ENCODE peak calls at places on chromosomes 12 and 14, in nine cellular contexts. J is MCF 10A, O is choroid plexus epithelial cell, Q is neural crest cell, I is PC-3, G is endodermal cell, R is tibial nerve, W is thyroid gland, M is dorsolateral prefrontal cortex. D is an unnamed sample.
A peak's percentile ranks its signal among the peaks of the same experiment; 100 is the strongest.

GRCh38 chr14:36724162-36724561 is 62.5 kb downstream of the PAX9 start:
- DNase-seq in J (no peak), O (no peak), Q (no peak), I (no peak), G (peak; percentile 84), R (no peak), W (no peak), M (no peak), D (no peak)

GRCh38 chr14:65229431-65230286 is 127.3 kb upstream of the MAX start:
- DNase-seq in J (no peak), O (peak; percentile 51), Q (peak; percentile 58), I (no peak), G (peak; percentile 81), R (no peak), W (peak; percentile 61), M (no peak), D (peak; percentile 68)

GRCh38 chr14:66009104-66009503 is 477.1 kb upstream of the CCDC196 start:
- DNase-seq in J (peak; percentile 76), O (peak; percentile 87), Q (no peak), I (peak; percentile 55), G (peak; percentile 53), R (no peak), W (no peak), M (no peak), D (peak; percentile 73)

GRCh38 chr14:32397871-32398640 is 69.0 kb downstream of the AKAP6 start:
- DNase-seq in J (peak; percentile 92), O (peak; percentile 47), Q (no peak), I (peak; percentile 94), G (no peak), R (no peak), W (no peak), M (no peak), D (peak; percentile 53)

GRCh38 chr12:132417741-132418140 is 72.2 kb upstream of the FBRSL1 start:
- DNase-seq in J (no peak), O (no peak), Q (no peak), I (no peak), G (no peak), R (no peak), W (no peak), M (no peak), D (no peak)

GRCh38 chr14:100118377-100119011 is 41.0 kb downstream of the DEGS2 start:
- DNase-seq in J (no peak), O (no peak), Q (no peak), I (no peak), G (no peak), R (no peak), W (no peak), M (no peak), D (no peak)

GRCh38 chr12:47188576-47189441 is 109.0 kb upstream of the AMIGO2 start:
- DNase-seq in J (peak; percentile 80), O (peak; percentile 88), Q (no peak), I (peak; percentile 36), G (no peak), R (no peak), W (no peak), M (no peak), D (peak; percentile 56)

GRCh38 chr12:9509464-9510166 is 98.1 kb downstream of the KLRB1 start:
- DNase-seq in J (peak; percentile 49), O (peak; percentile 37), Q (no peak), I (no peak), G (no peak), R (no peak), W (no peak), M (no peak), D (no peak)

DNA sequence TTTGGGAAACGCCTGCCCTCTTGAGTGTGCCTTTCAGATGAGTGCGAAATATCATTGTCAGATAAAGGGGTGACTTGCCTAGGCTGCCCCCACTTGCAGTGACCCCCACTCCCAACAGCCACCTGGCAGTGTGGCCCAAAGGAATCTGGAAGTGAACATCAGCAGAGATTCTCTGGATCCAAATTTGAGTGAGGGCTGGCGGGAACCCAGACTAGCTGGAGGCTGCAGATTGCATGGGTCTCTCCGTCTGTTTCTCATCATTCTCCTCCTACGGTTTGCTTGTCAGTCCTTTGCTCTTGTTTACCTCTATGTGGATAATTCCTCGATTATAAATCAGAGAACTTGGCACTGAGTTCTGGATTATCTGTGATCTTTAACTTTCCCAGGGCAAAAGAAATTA is 280.8 kb downstream of the ZFP36L1 start:
- DNase-seq in J (no peak), O (no peak), Q (no peak), I (no peak), G (no peak), R (no peak), W (no peak), M (no peak), D (peak; percentile 88)
- TF ChIP-seq CTCF in J (no peak), O (no peak), Q (no peak), I (no peak), G (no peak), R (no peak), W (no peak), M (no peak), D (no peak)

GRCh38 chr12:81216739-81217138 is 138.9 kb downstream of the ACSS3 start:
- DNase-seq in J (no peak), O (no peak), Q (no peak), I (no peak), G (no peak), R (no peak), W (no peak), M (no peak), D (no peak)

GRCh38 chr12:81222841-81223595 is 145.1 kb downstream of the ACSS3 start:
- DNase-seq in J (no peak), O (no peak), Q (no peak), I (no peak), G (no peak), R (no peak), W (no peak), M (no peak), D (peak; percentile 36)

GRCh38 chr12:81224626-81225025 is 146.7 kb downstream of the ACSS3 start:
- DNase-seq in J (peak; percentile 8), O (no peak), Q (no peak), I (no peak), G (no peak), R (no peak), W (no peak), M (no peak), D (no peak)

DNA sequence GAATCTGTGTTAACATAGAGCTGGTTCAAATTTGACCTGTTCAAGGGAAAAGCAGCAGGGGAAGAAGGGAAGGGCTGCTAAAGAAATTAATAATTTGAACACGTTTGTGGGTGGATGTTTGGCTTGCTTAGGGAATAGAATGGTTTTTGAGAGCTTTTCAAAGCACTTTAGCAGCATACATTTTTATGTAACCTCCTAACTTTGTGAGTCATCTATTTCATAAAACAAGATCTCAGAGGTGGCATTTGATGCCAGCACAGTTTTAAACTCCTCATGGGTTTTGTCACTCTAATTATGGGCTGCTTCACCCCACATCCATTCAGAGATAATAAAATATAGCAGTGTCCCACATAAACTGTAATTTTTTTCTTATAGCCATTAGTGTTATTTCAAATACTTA is 143.8 kb downstream of the ACSS3 start:
- DNase-seq in J (peak; percentile 4), O (peak; percentile 5), Q (no peak), I (no peak), G (no peak), R (no peak), W (no peak), M (no peak), D (peak; percentile 11)
- TF ChIP-seq CTCF in J (no peak), O (no peak), Q (no peak), I (no peak), G (no peak), R (no peak), W (no peak), M (no peak), D (no peak)

GRCh38 chr14:98103705-98104104 is 1168.3 kb downstream of the BCL11B start:
- DNase-seq in J (no peak), O (no peak), Q (no peak), I (no peak), G (no peak), R (no peak), W (no peak), M (no peak), D (no peak)
- TF ChIP-seq CTCF in J (no peak), O (no peak), Q (no peak), I (no peak), G (no peak), R (no peak), W (no peak), M (no peak), D (no peak)

GRCh38 chr12:87231818-87232217 is 797.4 kb downstream of the C12orf50 start:
- DNase-seq in J (peak; percentile 23), O (no peak), Q (no peak), I (no peak), G (no peak), R (no peak), W (no peak), M (no peak), D (no peak)

GRCh38 chr12:87233636-87234035 is 795.6 kb downstream of the C12orf50 start:
- DNase-seq in J (no peak), O (peak; percentile 76), Q (no peak), I (no peak), G (no peak), R (no peak), W (no peak), M (no peak), D (peak; percentile 17)

GRCh38 chr12:87238466-87238865 is 790.7 kb downstream of the C12orf50 start:
- DNase-seq in J (no peak), O (no peak), Q (no peak), I (no peak), G (peak; percentile 70), R (no peak), W (no peak), M (no peak), D (no peak)

GRCh38 chr12:87234898-87235297 is 794.3 kb downstream of the C12orf50 start:
- DNase-seq in J (no peak), O (no peak), Q (no peak), I (no peak), G (no peak), R (no peak), W (no peak), M (no peak), D (no peak)
- TF ChIP-seq CTCF in J (no peak), O (no peak), Q (no peak), I (no peak), G (no peak), R (no peak), W (no peak), M (no peak), D (no peak)

DNA sequence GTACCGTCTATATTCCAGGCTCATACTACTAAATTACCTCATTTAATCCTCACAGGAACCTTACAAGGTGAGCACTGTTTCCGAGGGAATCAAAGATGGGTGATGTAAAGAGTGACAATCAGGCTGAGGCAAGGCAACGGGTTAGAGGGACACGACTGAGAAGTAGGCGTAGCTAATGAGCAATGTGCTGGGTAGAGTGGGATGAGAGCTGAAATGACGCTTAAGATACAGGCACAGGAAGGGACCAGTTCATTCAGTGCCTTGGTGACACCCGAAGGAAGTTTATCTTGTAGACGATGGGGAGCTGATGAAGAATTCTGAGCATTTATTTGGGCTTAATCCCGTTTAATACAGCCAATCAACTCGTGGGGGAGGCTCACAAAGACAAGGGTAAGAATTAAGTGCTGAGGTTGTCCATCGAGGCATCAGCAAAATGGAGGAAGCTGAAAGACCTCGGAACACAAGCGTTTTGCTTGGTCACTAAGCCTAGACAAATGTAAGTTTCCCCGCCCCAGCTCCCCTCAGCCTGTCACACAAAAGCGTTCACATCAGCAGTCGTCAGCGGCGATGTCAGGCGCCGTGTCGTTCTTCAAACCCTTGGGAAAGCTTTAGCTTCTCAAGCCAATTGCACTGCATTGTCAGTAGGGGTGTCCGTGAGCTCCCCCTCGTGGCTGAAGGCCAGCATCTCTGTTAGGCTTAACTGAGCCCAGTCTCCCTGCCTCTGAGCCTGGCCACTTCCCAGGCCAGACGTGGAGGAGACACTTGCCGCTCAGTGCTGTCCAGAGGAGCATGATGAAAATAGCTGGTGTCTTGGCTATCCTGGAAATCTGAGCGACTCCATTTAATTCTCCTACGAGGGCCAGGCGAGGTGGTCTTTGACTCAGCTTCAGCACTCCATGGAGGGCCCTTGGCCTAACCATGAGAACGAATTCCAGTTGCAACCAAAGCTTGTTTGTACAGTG is 288.5 kb upstream of the G2E3 start:
- DNase-seq in J (peak; percentile 90), O (peak; percentile 92), Q (peak; percentile 95), I (peak; percentile 88), G (peak; percentile 97), R (peak; percentile 80), W (peak; percentile 86), M (peak; percentile 84), D (peak; percentile 86)
- TF ChIP-seq CTCF in J (peak; percentile 80), O (peak; percentile 98), Q (peak; percentile 92), I (peak; percentile 92), G (peak; percentile 97), R (peak; percentile 86), W (peak; percentile 71), M (peak; percentile 84), D (peak; percentile 94)

D was measured in fibroblast of mammary gland.